ENCODE peak calls at places on chromosomes 7 and 10, in six cellular contexts. V is GM12891, O is GM12878, U is HepG2, E is H1, N is K562. C is an unnamed sample.

GRCh38 chr10:123309740-123310139 is 155.5 kb downstream of the BUB3 start:
- DNase-seq in V (no peak), O (no peak), U (no peak), E (no peak), N (no peak), C (no peak)

GRCh38 chr10:485776-486572 is 203.5 kb downstream of the DIP2C start:
- DNase-seq in V (no peak), O (no peak), U (no peak), E (no peak), N (no peak), C (no peak)

GRCh38 chr10:126902157-126902556 is 3.1 kb upstream of the DOCK1 start:
- DNase-seq in V (no peak), O (no peak), U (peak), E (no peak), N (no peak), C (no peak)

GRCh38 chr7:101933685-101934084 is 116.3 kb downstream of the CUX1 start:
- DNase-seq in V (no peak), O (peak), U (no peak), E (no peak), N (no peak), C (no peak)

GRCh38 chr7:44122529-44122928 is 819 bp downstream of the POLD2 start:
- DNase-seq in V (no peak), O (no peak), U (no peak), E (no peak), N (no peak), C (no peak)

GRCh38 chr10:72096115-72097000 is 8.0 kb upstream of the SPOCK2 start:
- DNase-seq in V (no peak), O (no peak), U (peak), E (no peak), N (peak), C (no peak)

GRCh38 chr10:110655286-110655685 is 11.2 kb downstream of the RBM20 start:
- DNase-seq in V (no peak), O (no peak), U (no peak), E (no peak), N (no peak), C (no peak)

GRCh38 chr7:2353650-2354172 is 916 bp upstream of the EIF3B start:
- DNase-seq in V (peak), O (peak), U (peak), E (peak), N (peak), C (peak)

GRCh38 chr7:102111063-102111757 is 175.5 kb upstream of the SH2B2 start:
- DNase-seq in V (no peak), O (no peak), U (no peak), E (no peak), N (no peak), C (no peak)

GRCh38 chr7:1616741-1617140 is 46.9 kb upstream of the PSMG3 start:
- DNase-seq in V (no peak), O (no peak), U (no peak), E (no peak), N (no peak), C (no peak)

DNA sequence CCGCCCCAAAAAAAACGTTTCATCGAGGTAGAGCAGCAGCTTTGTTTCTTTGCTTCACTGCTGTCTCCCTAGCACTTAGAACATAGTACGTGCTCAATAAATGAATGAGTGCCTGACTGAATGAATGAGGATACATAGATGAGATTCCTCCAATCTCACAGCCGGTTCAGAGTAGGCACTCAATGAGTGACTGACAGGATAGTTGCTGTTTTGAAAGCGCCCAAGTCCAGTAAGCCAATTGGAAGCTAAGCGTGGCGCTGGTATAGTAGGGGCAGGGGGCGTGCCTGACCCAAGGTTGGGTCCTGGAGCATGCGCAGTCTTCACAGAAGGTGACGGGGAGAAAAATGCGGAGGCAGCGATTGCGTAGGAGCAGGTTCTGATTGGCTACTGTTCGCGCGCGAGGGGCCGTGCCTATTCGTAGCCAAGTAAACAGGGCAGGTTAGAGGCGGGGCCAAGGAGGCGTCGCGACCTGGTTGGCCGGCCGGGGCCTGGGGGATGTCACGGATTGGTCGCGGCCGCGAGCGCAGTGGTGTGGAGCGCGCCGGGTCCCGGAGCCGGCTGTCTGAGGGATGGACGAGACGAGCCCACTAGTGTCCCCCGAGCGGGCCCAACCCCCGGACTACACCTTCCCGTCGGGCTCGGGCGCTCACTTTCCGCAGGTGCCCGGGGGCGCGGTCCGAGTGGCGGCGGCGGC is at the start of gene PI4K2A:
- DNase-seq in V (peak), O (peak), U (peak), E (peak), N (peak), C (peak)
- TF ChIP-seq POLR2A in V (no peak), O (peak), U (peak), E (peak), N (peak), C (peak)

GRCh38 chr7:155536451-155536850 is 9.9 kb downstream of the CNPY1 start:
- DNase-seq in V (no peak), O (no peak), U (no peak), E (no peak), N (no peak), C (no peak)
- TF ChIP-seq TAF1 in V (no peak), O (no peak), U (no peak), E (no peak), N (no peak), C (no peak)

GRCh38 chr7:141387521-141388217 is 163.5 kb upstream of the AGK start:
- DNase-seq in V (no peak), O (no peak), U (no peak), E (no peak), N (no peak), C (no peak)
- TF ChIP-seq POLR2AphosphoS5 in V (no peak), O (no peak), U (no peak), E (no peak), N (no peak), C (no peak)

GRCh38 chr10:132676193-132676891 is 109.6 kb downstream of the NKX6-2 start:
- DNase-seq in V (no peak), O (no peak), U (peak), E (no peak), N (no peak), C (no peak)
- TF ChIP-seq POLR2A in V (no peak), O (no peak), U (no peak), E (no peak), N (no peak), C (no peak)

GRCh38 chr7:130219086-130219620 is 11.5 kb downstream of the SSMEM1 start:
- DNase-seq in V (no peak), O (no peak), U (no peak), E (no peak), N (no peak), C (no peak)

GRCh38 chr7:130219871-130220270 is 12.2 kb downstream of the SSMEM1 start:
- DNase-seq in V (no peak), O (no peak), U (no peak), E (no peak), N (no peak), C (no peak)

GRCh38 chr7:130213820-130214219 is 6.2 kb downstream of the SSMEM1 start:
- DNase-seq in V (no peak), O (no peak), U (no peak), E (no peak), N (no peak), C (no peak)

GRCh38 chr7:130216025-130216424 is 8.4 kb downstream of the SSMEM1 start:
- DNase-seq in V (no peak), O (no peak), U (no peak), E (no peak), N (no peak), C (no peak)

DNA sequence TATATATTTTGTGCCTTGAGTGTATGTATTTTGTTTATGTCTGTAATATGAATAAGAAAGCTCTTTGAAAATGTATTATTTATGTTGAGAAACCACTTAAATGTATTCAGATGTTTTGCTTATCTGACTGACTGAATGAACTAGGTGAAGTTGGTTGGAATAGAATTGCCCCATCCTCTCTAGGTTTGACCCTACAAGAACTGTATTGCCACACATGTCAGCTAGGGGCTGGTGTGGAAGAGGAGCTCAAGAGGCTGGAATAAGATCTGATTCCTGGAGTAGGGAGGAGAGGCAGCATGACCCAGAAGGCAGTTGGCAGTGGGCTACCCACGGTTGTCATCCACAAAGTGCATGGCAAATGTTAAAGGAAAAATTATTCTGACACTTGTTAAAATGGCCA is 9.1 kb downstream of the SSMEM1 start:
- DNase-seq in V (no peak), O (no peak), U (no peak), E (no peak), N (no peak), C (no peak)
- TF ChIP-seq TAF1 in V (no peak), O (no peak), U (no peak), E (no peak), N (no peak), C (no peak)

DNA sequence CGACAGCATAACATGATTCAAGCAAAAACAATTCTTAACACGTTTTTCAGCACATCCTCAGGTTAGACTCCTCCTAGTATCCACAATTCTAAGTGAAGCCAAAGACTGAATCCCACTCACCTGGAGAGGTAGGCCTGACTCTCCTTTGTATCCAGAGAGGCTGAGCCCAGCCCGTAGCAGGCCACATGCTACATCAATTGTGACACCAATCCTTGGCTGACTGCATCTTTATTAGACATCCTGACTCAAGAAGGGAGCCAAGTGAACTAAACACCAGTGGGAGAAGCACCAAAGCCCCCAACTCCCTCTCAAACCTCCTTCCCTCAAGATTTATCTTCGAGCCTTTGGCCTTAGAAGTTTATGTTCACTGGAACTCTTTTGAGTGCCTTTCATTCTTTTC is 125.5 kb upstream of the PDLIM1 start:
- DNase-seq in V (no peak), O (no peak), U (no peak), E (no peak), N (no peak), C (no peak)
- TF ChIP-seq POLR2AphosphoS5 in V (no peak), O (no peak), U (no peak), E (no peak), N (no peak), C (no peak)

GRCh38 chr10:97499561-97500296 is 1.0 kb downstream of the UBTD1 start:
- DNase-seq in V (no peak), O (no peak), U (no peak), E (no peak), N (no peak), C (no peak)

GRCh38 chr10:97497572-97498075 is 598 bp downstream of the MMS19 start:
- DNase-seq in V (peak), O (peak), U (peak), E (no peak), N (peak), C (peak)

GRCh38 chr10:97500297-97500575 is 1.5 kb downstream of the UBTD1 start:
- DNase-seq in V (no peak), O (no peak), U (no peak), E (no peak), N (no peak), C (no peak)

GRCh38 chr10:97498076-97498840 is at the start of gene MMS19:
- DNase-seq in V (peak), O (peak), U (peak), E (peak), N (peak), C (peak)

GRCh38 chr10:97498841-97499560 is at the start of gene UBTD1:
- DNase-seq in V (no peak), O (no peak), U (peak), E (no peak), N (peak), C (no peak)
- TF ChIP-seq POLR2A in V (no peak), O (no peak), U (no peak), E (no peak), N (no peak), C (no peak)

DNA sequence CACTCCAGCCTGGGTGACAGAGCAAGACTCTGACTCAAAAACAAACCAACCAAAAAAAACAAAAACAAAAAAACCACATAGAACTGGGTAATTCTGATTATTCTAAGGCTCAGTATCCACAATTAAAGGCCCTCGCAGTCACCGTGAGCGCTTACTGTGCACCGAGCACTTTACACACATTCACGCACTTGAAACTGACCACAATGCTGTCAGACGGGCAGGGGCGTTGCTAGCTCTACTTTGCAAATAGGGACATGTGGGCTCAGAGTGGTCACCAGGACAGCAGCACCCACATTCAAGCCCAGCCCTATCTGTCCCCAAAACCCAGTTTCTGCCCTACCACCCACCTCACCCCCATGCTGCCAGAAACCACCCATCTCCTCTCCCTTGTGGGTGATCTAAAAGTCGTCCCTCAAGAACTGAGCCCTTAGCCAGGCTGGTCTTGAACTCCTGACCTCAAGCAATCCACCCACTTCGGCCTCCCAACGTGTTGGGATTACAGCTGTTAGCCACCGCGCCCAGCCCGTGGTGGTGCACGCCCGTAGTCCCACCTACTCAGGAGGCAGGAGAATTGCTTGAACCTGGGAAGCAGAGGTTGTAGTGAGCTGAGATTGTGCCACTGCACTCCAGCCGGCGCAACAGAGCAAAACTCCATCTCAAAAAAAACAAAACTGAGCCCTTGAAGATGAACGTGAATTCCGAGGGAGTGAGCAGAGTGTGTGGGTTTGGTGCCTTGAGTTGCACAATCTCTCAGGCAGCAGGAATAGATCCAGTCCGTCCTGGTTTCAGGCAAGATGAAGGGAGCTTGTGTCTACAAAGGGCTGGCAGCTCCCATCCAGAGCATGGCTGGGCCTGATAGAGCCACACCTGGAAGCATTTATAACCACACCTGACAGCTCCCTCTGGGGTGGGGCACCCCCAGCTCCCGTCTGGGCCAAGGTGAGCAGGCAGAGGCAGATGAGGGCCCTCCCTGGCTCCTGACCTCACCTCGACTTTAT is 5.4 kb upstream of the HSPB1 start:
- DNase-seq in V (no peak), O (no peak), U (peak), E (no peak), N (no peak), C (no peak)
- TF ChIP-seq TAF1 in V (no peak), O (no peak), U (no peak), E (no peak), N (no peak), C (no peak)